ENCODE peak calls at places on chromosomes 12 and 14, in five cellular contexts. O, X, K, V and G are unnamed samples.

GRCh38 chr14:23321572-23322547 is 603 bp downstream of the PABPN1 start:
- DNase-seq in O (no peak), X (peak; percentile 74), K (peak; percentile 48), V (no peak), G (peak; percentile 81)

GRCh38 chr14:23537351-23538048 is 14.1 kb downstream of the ZFHX2 start:
- DNase-seq in O (no peak), X (no peak), K (no peak), V (no peak), G (no peak)

GRCh38 chr12:28905220-28905940 is 243.7 kb upstream of the FAR2 start:
- DNase-seq in O (no peak), X (no peak), K (no peak), V (no peak), G (no peak)

GRCh38 chr12:115149685-115150378 is 465.9 kb upstream of the TBX3 start:
- DNase-seq in O (no peak), X (no peak), K (no peak), V (no peak), G (no peak)

GRCh38 chr12:95574799-95575452 is 23.6 kb upstream of the USP44 start:
- DNase-seq in O (no peak), X (no peak), K (no peak), V (no peak), G (no peak)

GRCh38 chr14:54785778-54786160 is 116.9 kb downstream of the GCH1 start:
- DNase-seq in O (no peak), X (peak; percentile 33), K (no peak), V (no peak), G (no peak)

GRCh38 chr14:90383731-90384542 is 12.9 kb upstream of the CALM1 start:
- DNase-seq in O (no peak), X (peak; percentile 87), K (peak; percentile 65), V (no peak), G (peak; percentile 78)

GRCh38 chr12:51592034-51592705 is 1.1 kb downstream of the SCN8A start:
- DNase-seq in O (no peak), X (no peak), K (no peak), V (no peak), G (no peak)

GRCh38 chr12:49706351-49707126 is 666 bp downstream of the FMNL3 start:
- DNase-seq in O (no peak), X (peak; percentile 55), K (peak; percentile 42), V (peak; percentile 34), G (peak; percentile 36)

GRCh38 chr14:100588671-100589070 is 1.5 kb upstream of the BEGAIN start:
- DNase-seq in O (no peak), X (no peak), K (no peak), V (no peak), G (peak; percentile 1)

GRCh38 chr14:49620182-49621113 is at the start of the genes MGAT2 and RPL36AL:
- DNase-seq in O (peak; percentile 97), X (peak; percentile 99), K (peak; percentile 99), V (peak; percentile 98), G (peak; percentile 95)
- TF ChIP-seq CTCF in O (peak; percentile 17), X (peak; percentile 25), K (peak; percentile 49), V (no peak), G (no peak)

DNA sequence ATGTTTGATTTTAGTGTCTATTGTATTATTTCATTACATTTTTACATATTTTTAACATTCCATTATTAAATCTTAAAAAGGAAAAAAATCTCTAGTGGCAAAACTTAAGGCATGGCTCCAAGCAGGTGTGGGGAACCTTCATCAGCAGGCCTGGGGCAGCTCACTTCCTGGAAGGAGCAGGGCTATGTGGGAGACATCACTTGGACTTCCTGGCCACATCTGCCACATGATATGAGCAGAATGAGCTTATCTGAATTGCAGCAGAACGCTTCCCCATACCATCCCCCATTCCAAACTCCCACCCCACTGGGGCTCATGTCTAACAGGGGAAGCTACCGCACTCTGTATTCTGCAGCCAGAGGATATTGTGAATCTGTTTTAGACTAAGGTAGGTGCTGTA is 35.0 kb upstream of the KCNA1 start:
- DNase-seq in O (no peak), X (no peak), K (no peak), V (no peak), G (no peak)
- TF ChIP-seq CTCF in O (no peak), X (no peak), K (no peak), V (no peak), G (no peak)

DNA sequence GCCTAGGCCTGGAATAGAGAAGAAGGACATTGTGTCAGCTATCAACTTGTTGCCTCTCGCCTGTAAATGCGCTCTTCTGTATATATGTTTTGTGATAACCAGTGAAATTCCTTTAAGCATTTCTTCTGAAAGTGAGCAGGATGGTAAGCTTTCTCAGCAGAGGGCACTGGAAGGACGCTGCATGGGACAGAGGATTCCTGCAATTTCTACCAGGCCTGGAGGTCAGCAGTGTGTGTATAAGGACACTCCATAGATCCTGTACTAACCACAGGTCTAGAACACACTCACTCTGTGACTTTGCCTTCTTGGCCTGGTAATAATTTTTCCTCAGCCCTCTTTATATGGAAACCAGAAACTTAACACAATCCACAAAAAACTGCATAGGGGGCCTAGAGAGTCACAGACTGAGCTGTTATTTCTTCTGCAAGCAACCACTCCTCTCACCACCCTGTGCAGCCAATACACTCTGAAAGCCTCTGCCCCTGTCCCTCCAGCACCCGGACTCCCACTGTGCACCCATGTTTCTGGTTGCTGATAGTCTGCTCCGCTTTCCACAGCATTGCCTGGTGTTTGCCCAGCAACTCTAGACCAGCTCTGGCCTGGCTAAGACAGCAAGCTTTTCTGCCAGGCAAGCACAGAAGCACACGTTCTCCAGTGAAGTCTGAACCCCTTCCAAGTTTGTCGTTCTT is 94.0 kb upstream of the RMST start:
- DNase-seq in O (no peak), X (no peak), K (no peak), V (no peak), G (no peak)
- TF ChIP-seq CTCF in O (no peak), X (no peak), K (no peak), V (no peak), G (no peak)

GRCh38 chr12:106790020-106790419 is 15.5 kb downstream of the RIC8B start:
- DNase-seq in O (no peak), X (no peak), K (no peak), V (no peak), G (no peak)
- TF ChIP-seq CTCF in O (peak; percentile 12), X (no peak), K (peak; percentile 12), V (peak; percentile 8), G (no peak)